ENCODE peak calls at places on chromosome 16, in six cellular contexts. One of them, this sample, is unnamed.

GRCh38 chr16:84478172-84478948 is 26.1 kb downstream of the MEAK7 start:
- DNase-seq in GM12865: no peak
- DNase-seq in esophagus squamous epithelium: no peak
- DNase-seq in HFFc6: peak
- DNase-seq in choroid plexus epithelial cell: peak
- DNase-seq in ovary: no peak
- DNase-seq in this sample: no peak

GRCh38 chr16:81266680-81267095 is 28.2 kb downstream of the BCO1 start:
- DNase-seq in choroid plexus epithelial cell: no peak
- DNase-seq in HFFc6: no peak
- DNase-seq in esophagus squamous epithelium: no peak
- DNase-seq in GM12865: peak
- DNase-seq in ovary: no peak
- DNase-seq in this sample: no peak

GRCh38 chr16:86512860-86513470 is 2.6 kb downstream of the FOXF1 start:
- DNase-seq in esophagus squamous epithelium: no peak
- DNase-seq in ovary: no peak
- DNase-seq in HFFc6: no peak
- DNase-seq in choroid plexus epithelial cell: peak
- DNase-seq in GM12865: no peak
- DNase-seq in this sample: no peak

GRCh38 chr16:12661656-12662172 is 142.0 kb downstream of the CPPED1 start:
- DNase-seq in choroid plexus epithelial cell: peak
- DNase-seq in ovary: no peak
- DNase-seq in esophagus squamous epithelium: no peak
- DNase-seq in GM12865: peak
- DNase-seq in HFFc6: no peak
- DNase-seq in this sample: no peak

GRCh38 chr16:80167657-80168056 is 373.1 kb upstream of the DYNLRB2 start:
- DNase-seq in HFFc6: no peak
- DNase-seq in esophagus squamous epithelium: no peak
- DNase-seq in choroid plexus epithelial cell: no peak
- DNase-seq in GM12865: no peak
- DNase-seq in ovary: no peak
- DNase-seq in this sample: no peak

GRCh38 chr16:9061358-9061813 is 30.1 kb upstream of the HAPSTR1 start:
- DNase-seq in esophagus squamous epithelium: no peak
- DNase-seq in ovary: no peak
- DNase-seq in HFFc6: no peak
- DNase-seq in choroid plexus epithelial cell: no peak
- DNase-seq in GM12865: peak
- DNase-seq in this sample: no peak

GRCh38 chr16:6665126-6665525 is 667.5 kb upstream of the RBFOX1 start:
- DNase-seq in GM12865: no peak
- DNase-seq in ovary: no peak
- DNase-seq in choroid plexus epithelial cell: no peak
- DNase-seq in HFFc6: no peak
- DNase-seq in esophagus squamous epithelium: no peak
- DNase-seq in this sample: no peak

GRCh38 chr16:27960619-27961295 is 102.8 kb downstream of the GSG1L start:
- DNase-seq in HFFc6: no peak
- DNase-seq in GM12865: no peak
- DNase-seq in ovary: no peak
- DNase-seq in choroid plexus epithelial cell: no peak
- DNase-seq in esophagus squamous epithelium: no peak
- DNase-seq in this sample: no peak

GRCh38 chr16:74698220-74698619 is 2.4 kb downstream of the MLKL start:
- DNase-seq in GM12865: peak
- DNase-seq in HFFc6: no peak
- DNase-seq in ovary: no peak
- DNase-seq in esophagus squamous epithelium: no peak
- DNase-seq in choroid plexus epithelial cell: peak
- DNase-seq in this sample: peak

GRCh38 chr16:51815527-51815926 is 664.5 kb upstream of the SALL1 start:
- DNase-seq in HFFc6: no peak
- DNase-seq in GM12865: no peak
- DNase-seq in ovary: no peak
- DNase-seq in esophagus squamous epithelium: no peak
- DNase-seq in choroid plexus epithelial cell: no peak
- DNase-seq in this sample: no peak

GRCh38 chr16:27722892-27723450 is 173.0 kb downstream of the KATNIP start:
- DNase-seq in HFFc6: no peak
- DNase-seq in GM12865: no peak
- DNase-seq in choroid plexus epithelial cell: no peak
- DNase-seq in esophagus squamous epithelium: no peak
- DNase-seq in ovary: no peak
- DNase-seq in this sample: no peak

GRCh38 chr16:51939371-51940005 is 607.5 kb downstream of the TOX3 start:
- DNase-seq in GM12865: no peak
- DNase-seq in ovary: no peak
- DNase-seq in choroid plexus epithelial cell: no peak
- DNase-seq in esophagus squamous epithelium: no peak
- DNase-seq in HFFc6: no peak
- DNase-seq in this sample: no peak

GRCh38 chr16:47806309-47806847 is 345.2 kb downstream of the PHKB start:
- DNase-seq in choroid plexus epithelial cell: no peak
- DNase-seq in ovary: no peak
- DNase-seq in HFFc6: no peak
- DNase-seq in GM12865: no peak
- DNase-seq in esophagus squamous epithelium: no peak
- DNase-seq in this sample: no peak

GRCh38 chr16:5016967-5017677 is 16.6 kb downstream of the NAGPA start:
- DNase-seq in choroid plexus epithelial cell: no peak
- DNase-seq in HFFc6: no peak
- DNase-seq in esophagus squamous epithelium: no peak
- DNase-seq in GM12865: no peak
- DNase-seq in ovary: no peak
- DNase-seq in this sample: no peak

GRCh38 chr16:5018791-5019190 is 14.9 kb downstream of the NAGPA start:
- DNase-seq in HFFc6: no peak
- DNase-seq in esophagus squamous epithelium: no peak
- DNase-seq in choroid plexus epithelial cell: peak
- DNase-seq in ovary: peak
- DNase-seq in GM12865: no peak
- DNase-seq in this sample: no peak

GRCh38 chr16:5020551-5020950 is 13.2 kb downstream of the NAGPA start:
- DNase-seq in choroid plexus epithelial cell: no peak
- DNase-seq in esophagus squamous epithelium: no peak
- DNase-seq in ovary: no peak
- DNase-seq in HFFc6: no peak
- DNase-seq in GM12865: no peak
- DNase-seq in this sample: no peak

GRCh38 chr16:5017678-5017969 is 16.1 kb downstream of the NAGPA start:
- DNase-seq in GM12865: no peak
- DNase-seq in ovary: no peak
- DNase-seq in choroid plexus epithelial cell: no peak
- DNase-seq in HFFc6: no peak
- DNase-seq in esophagus squamous epithelium: no peak
- DNase-seq in this sample: no peak

GRCh38 chr16:5019775-5020174 is 14.0 kb downstream of the NAGPA start:
- DNase-seq in GM12865: no peak
- DNase-seq in choroid plexus epithelial cell: no peak
- DNase-seq in esophagus squamous epithelium: no peak
- DNase-seq in HFFc6: no peak
- DNase-seq in ovary: no peak
- DNase-seq in this sample: no peak
- TF ChIP-seq CTCF in GM12865: no peak
- TF ChIP-seq CTCF in choroid plexus epithelial cell: no peak
- TF ChIP-seq CTCF in esophagus squamous epithelium: no peak
- TF ChIP-seq CTCF in HFFc6: no peak
- TF ChIP-seq CTCF in ovary: no peak
- TF ChIP-seq CTCF in this sample: no peak

GRCh38 chr16:82452002-82452741 is 174.6 kb upstream of the CDH13 start:
- DNase-seq in esophagus squamous epithelium: no peak
- DNase-seq in GM12865: no peak
- DNase-seq in HFFc6: no peak
- DNase-seq in ovary: no peak
- DNase-seq in choroid plexus epithelial cell: no peak
- DNase-seq in this sample: no peak
- TF ChIP-seq CTCF in esophagus squamous epithelium: no peak
- TF ChIP-seq CTCF in GM12865: no peak
- TF ChIP-seq CTCF in HFFc6: no peak
- TF ChIP-seq CTCF in ovary: no peak
- TF ChIP-seq CTCF in choroid plexus epithelial cell: no peak
- TF ChIP-seq CTCF in this sample: no peak

GRCh38 chr16:73066927-73067670 is 19.2 kb upstream of the ZFHX3 start:
- DNase-seq in choroid plexus epithelial cell: peak
- DNase-seq in GM12865: no peak
- DNase-seq in HFFc6: no peak
- DNase-seq in ovary: no peak
- DNase-seq in esophagus squamous epithelium: no peak
- DNase-seq in this sample: no peak

GRCh38 chr16:73069581-73070262 is 21.8 kb upstream of the ZFHX3 start:
- DNase-seq in choroid plexus epithelial cell: no peak
- DNase-seq in HFFc6: no peak
- DNase-seq in esophagus squamous epithelium: no peak
- DNase-seq in ovary: no peak
- DNase-seq in GM12865: no peak
- DNase-seq in this sample: no peak

GRCh38 chr16:73066321-73066926 is 18.5 kb upstream of the ZFHX3 start:
- DNase-seq in esophagus squamous epithelium: no peak
- DNase-seq in choroid plexus epithelial cell: no peak
- DNase-seq in ovary: no peak
- DNase-seq in HFFc6: no peak
- DNase-seq in GM12865: no peak
- DNase-seq in this sample: no peak

GRCh38 chr16:73067671-73068545 is 20.0 kb upstream of the ZFHX3 start:
- DNase-seq in choroid plexus epithelial cell: no peak
- DNase-seq in HFFc6: no peak
- DNase-seq in GM12865: no peak
- DNase-seq in ovary: no peak
- DNase-seq in esophagus squamous epithelium: no peak
- DNase-seq in this sample: no peak

DNA sequence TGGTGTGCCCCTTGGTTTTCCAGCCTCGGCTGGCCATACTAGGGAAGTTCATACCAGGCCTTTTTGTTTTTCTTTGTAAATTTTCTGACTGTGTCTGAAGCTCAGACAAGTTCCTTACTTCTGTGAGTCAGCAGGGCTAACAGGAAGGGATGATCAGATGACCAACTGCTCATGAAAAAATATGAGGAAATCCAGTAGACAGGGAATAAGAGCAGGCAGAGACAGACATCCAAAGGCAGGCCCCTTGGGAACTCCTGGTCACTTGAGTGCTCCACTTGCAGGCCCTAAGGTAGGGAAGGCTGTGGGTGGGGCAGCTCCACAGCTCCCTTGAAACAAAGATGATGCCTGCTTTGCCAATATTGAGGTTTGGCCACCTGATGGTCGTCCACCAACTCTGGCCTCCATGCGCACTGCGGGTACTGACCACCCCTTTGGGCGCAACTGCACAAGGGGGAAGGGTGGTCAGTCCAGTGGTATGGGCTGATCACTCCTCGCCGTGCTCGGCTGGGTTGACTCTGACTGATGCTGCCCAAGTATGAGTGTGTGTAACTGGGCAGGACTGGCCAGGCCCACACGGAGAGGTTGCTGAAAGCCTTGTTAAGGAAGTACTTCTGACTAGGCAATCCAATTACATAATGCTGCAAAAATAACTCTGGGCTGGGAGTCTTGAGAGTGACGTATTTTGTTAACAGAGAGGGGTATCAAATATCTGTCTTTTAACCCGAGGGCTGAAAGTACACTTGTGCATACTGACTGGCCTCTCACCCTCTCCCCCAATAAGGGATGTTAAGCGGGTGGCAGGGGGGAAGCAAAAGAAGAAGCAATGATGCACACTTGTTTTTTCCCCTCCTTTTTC is 20.8 kb upstream of the ZFHX3 start:
- DNase-seq in HFFc6: peak
- DNase-seq in ovary: no peak
- DNase-seq in esophagus squamous epithelium: no peak
- DNase-seq in GM12865: no peak
- DNase-seq in choroid plexus epithelial cell: peak
- DNase-seq in this sample: no peak
- TF ChIP-seq CTCF in HFFc6: no peak
- TF ChIP-seq CTCF in ovary: no peak
- TF ChIP-seq CTCF in esophagus squamous epithelium: no peak
- TF ChIP-seq CTCF in GM12865: no peak
- TF ChIP-seq CTCF in choroid plexus epithelial cell: no peak
- TF ChIP-seq CTCF in this sample: no peak

GRCh38 chr16:67146523-67147357 is 4.1 kb downstream of the B3GNT9 start:
- DNase-seq in ovary: no peak
- DNase-seq in GM12865: no peak
- DNase-seq in HFFc6: no peak
- DNase-seq in choroid plexus epithelial cell: no peak
- DNase-seq in esophagus squamous epithelium: no peak
- DNase-seq in this sample: no peak
- TF ChIP-seq CTCF in ovary: no peak
- TF ChIP-seq CTCF in GM12865: no peak
- TF ChIP-seq CTCF in HFFc6: peak
- TF ChIP-seq CTCF in choroid plexus epithelial cell: peak
- TF ChIP-seq CTCF in esophagus squamous epithelium: no peak
- TF ChIP-seq CTCF in this sample: no peak

GRCh38 chr16:1890024-1890700 is 18.2 kb upstream of the MEIOB start:
- DNase-seq in HFFc6: no peak
- DNase-seq in choroid plexus epithelial cell: no peak
- DNase-seq in ovary: no peak
- DNase-seq in GM12865: no peak
- DNase-seq in esophagus squamous epithelium: no peak
- DNase-seq in this sample: no peak

GRCh38 chr16:1887711-1888354 is 15.9 kb upstream of the MEIOB start:
- DNase-seq in choroid plexus epithelial cell: no peak
- DNase-seq in HFFc6: no peak
- DNase-seq in ovary: no peak
- DNase-seq in esophagus squamous epithelium: no peak
- DNase-seq in GM12865: no peak
- DNase-seq in this sample: no peak

GRCh38 chr16:1879477-1879876 is 7.5 kb upstream of the MEIOB start:
- DNase-seq in ovary: no peak
- DNase-seq in esophagus squamous epithelium: no peak
- DNase-seq in GM12865: no peak
- DNase-seq in choroid plexus epithelial cell: no peak
- DNase-seq in HFFc6: no peak
- DNase-seq in this sample: no peak

GRCh38 chr16:1884889-1885288 is 12.9 kb upstream of the MEIOB start:
- DNase-seq in ovary: no peak
- DNase-seq in GM12865: no peak
- DNase-seq in HFFc6: no peak
- DNase-seq in esophagus squamous epithelium: no peak
- DNase-seq in choroid plexus epithelial cell: no peak
- DNase-seq in this sample: no peak

DNA sequence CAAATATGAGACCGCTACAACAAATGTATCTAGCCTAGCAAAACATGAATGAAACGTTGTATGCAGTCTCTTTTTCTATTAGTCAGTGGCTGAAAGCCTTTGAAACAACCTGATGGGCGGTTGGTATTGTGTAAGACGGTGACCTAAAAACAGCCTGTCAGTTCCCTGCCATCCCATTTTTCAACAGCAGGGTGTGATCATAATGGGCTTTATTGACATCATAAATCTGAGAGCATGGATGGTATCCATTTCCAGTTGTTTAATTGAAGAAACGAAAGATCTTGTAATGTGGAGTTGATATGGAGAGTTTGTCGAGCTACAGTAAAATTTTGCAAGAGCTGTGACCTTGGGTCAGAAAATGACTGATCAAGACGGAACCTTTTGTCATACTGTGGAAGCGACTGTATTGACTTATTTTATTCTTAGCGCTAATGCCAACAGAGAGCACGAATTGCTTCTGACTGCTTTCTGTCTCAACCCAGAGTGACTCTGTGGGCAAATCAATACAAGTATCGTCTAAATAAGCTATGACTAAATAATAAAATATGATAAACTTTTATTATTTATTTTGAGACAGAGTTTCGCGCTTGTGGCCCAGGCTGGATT is 12.3 kb upstream of the MEIOB start:
- DNase-seq in ovary: no peak
- DNase-seq in choroid plexus epithelial cell: peak
- DNase-seq in esophagus squamous epithelium: no peak
- DNase-seq in GM12865: no peak
- DNase-seq in HFFc6: no peak
- DNase-seq in this sample: no peak
- TF ChIP-seq CTCF in ovary: no peak
- TF ChIP-seq CTCF in choroid plexus epithelial cell: peak
- TF ChIP-seq CTCF in esophagus squamous epithelium: no peak
- TF ChIP-seq CTCF in GM12865: no peak
- TF ChIP-seq CTCF in HFFc6: peak
- TF ChIP-seq CTCF in this sample: no peak

This sample was measured in GM20000.